ENCODE peak calls at places on chromosomes 7 and 10, in ten cellular contexts. One of them, this sample, is unnamed.

GRCh38 chr10:73857446-73857845 is 16.9 kb downstream of the CAMK2G start:
- DNase-seq in fibroblast of pulmonary artery: no peak
- DNase-seq in colonic mucosa: no peak
- DNase-seq in osteocyte: no peak
- DNase-seq in uterus: no peak
- DNase-seq in IMR-90: no peak
- DNase-seq in hepatocyte: no peak
- DNase-seq in right lobe of liver: no peak
- DNase-seq in mesothelial cell of epicardium: no peak
- DNase-seq in cardiac fibroblast: no peak
- DNase-seq in this sample: peak

GRCh38 chr7:128713794-128714193 is 25.4 kb upstream of the CALU start:
- DNase-seq in osteocyte: no peak
- DNase-seq in hepatocyte: no peak
- DNase-seq in right lobe of liver: no peak
- DNase-seq in uterus: no peak
- DNase-seq in mesothelial cell of epicardium: no peak
- DNase-seq in IMR-90: peak
- DNase-seq in colonic mucosa: no peak
- DNase-seq in cardiac fibroblast: no peak
- DNase-seq in fibroblast of pulmonary artery: no peak
- DNase-seq in this sample: no peak

GRCh38 chr10:5293691-5294550 is 70.8 kb upstream of the UCN3 start:
- DNase-seq in uterus: no peak
- DNase-seq in IMR-90: peak
- DNase-seq in right lobe of liver: peak
- DNase-seq in hepatocyte: peak
- DNase-seq in osteocyte: no peak
- DNase-seq in colonic mucosa: peak
- DNase-seq in mesothelial cell of epicardium: peak
- DNase-seq in cardiac fibroblast: peak
- DNase-seq in fibroblast of pulmonary artery: peak
- DNase-seq in this sample: peak

GRCh38 chr7:83155407-83155806 is 7.3 kb downstream of the PCLO start:
- DNase-seq in IMR-90: no peak
- DNase-seq in osteocyte: no peak
- DNase-seq in fibroblast of pulmonary artery: no peak
- DNase-seq in hepatocyte: no peak
- DNase-seq in mesothelial cell of epicardium: no peak
- DNase-seq in uterus: no peak
- DNase-seq in colonic mucosa: no peak
- DNase-seq in cardiac fibroblast: no peak
- DNase-seq in right lobe of liver: no peak
- DNase-seq in this sample: no peak

GRCh38 chr10:12549297-12549696 is 199.9 kb downstream of the CAMK1D start:
- DNase-seq in right lobe of liver: no peak
- DNase-seq in uterus: no peak
- DNase-seq in mesothelial cell of epicardium: no peak
- DNase-seq in colonic mucosa: no peak
- DNase-seq in cardiac fibroblast: no peak
- DNase-seq in osteocyte: no peak
- DNase-seq in fibroblast of pulmonary artery: no peak
- DNase-seq in hepatocyte: no peak
- DNase-seq in IMR-90: no peak
- DNase-seq in this sample: peak

GRCh38 chr10:43259248-43259980 is 7.5 kb downstream of the RASGEF1A start:
- DNase-seq in fibroblast of pulmonary artery: no peak
- DNase-seq in IMR-90: no peak
- DNase-seq in mesothelial cell of epicardium: no peak
- DNase-seq in osteocyte: peak
- DNase-seq in colonic mucosa: no peak
- DNase-seq in right lobe of liver: no peak
- DNase-seq in hepatocyte: no peak
- DNase-seq in cardiac fibroblast: no peak
- DNase-seq in uterus: no peak
- DNase-seq in this sample: no peak

GRCh38 chr7:4667776-4668509 is 14.2 kb upstream of the FOXK1 start:
- DNase-seq in hepatocyte: no peak
- DNase-seq in right lobe of liver: no peak
- DNase-seq in cardiac fibroblast: peak
- DNase-seq in mesothelial cell of epicardium: no peak
- DNase-seq in fibroblast of pulmonary artery: peak
- DNase-seq in uterus: no peak
- DNase-seq in colonic mucosa: no peak
- DNase-seq in IMR-90: peak
- DNase-seq in osteocyte: peak
- DNase-seq in this sample: no peak

GRCh38 chr10:52488606-52489485 is 174.8 kb downstream of the DKK1 start:
- DNase-seq in colonic mucosa: no peak
- DNase-seq in IMR-90: peak
- DNase-seq in right lobe of liver: no peak
- DNase-seq in uterus: no peak
- DNase-seq in hepatocyte: peak
- DNase-seq in osteocyte: no peak
- DNase-seq in fibroblast of pulmonary artery: peak
- DNase-seq in cardiac fibroblast: peak
- DNase-seq in mesothelial cell of epicardium: no peak
- DNase-seq in this sample: peak

DNA sequence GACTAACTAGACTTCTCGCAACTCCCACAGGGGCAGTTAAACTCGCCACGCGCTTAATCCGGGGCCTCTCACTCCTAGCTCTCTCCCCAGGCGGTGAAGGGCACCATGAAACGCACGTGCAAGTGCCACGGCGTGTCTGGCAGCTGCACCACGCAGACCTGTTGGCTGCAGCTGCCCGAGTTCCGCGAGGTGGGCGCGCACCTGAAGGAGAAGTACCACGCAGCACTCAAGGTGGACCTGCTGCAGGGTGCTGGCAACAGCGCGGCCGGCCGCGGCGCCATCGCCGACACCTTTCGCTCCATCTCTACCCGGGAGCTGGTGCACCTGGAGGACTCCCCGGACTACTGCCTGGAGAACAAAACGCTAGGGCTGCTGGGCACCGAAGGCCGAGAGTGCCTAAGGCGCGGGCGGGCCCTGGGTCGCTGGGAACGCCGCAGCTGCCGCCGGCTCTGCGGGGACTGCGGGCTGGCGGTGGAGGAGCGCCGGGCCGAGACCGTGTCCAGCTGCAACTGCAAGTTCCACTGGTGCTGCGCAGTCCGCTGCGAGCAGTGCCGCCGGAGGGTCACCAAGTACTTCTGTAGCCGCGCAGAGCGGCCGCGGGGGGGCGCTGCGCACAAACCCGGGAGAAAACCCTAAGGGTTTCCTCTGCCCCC is 19.5 kb downstream of the WNT8B start:
- DNase-seq in fibroblast of pulmonary artery: peak
- DNase-seq in cardiac fibroblast: peak
- DNase-seq in osteocyte: peak
- DNase-seq in mesothelial cell of epicardium: peak
- DNase-seq in colonic mucosa: peak
- DNase-seq in uterus: peak
- DNase-seq in hepatocyte: peak
- DNase-seq in right lobe of liver: peak
- DNase-seq in IMR-90: peak
- DNase-seq in this sample: peak
- TF ChIP-seq CTCF in fibroblast of pulmonary artery: peak
- TF ChIP-seq CTCF in cardiac fibroblast: peak
- TF ChIP-seq CTCF in osteocyte: peak
- TF ChIP-seq CTCF in mesothelial cell of epicardium: peak
- TF ChIP-seq CTCF in colonic mucosa: peak
- TF ChIP-seq CTCF in uterus: peak
- TF ChIP-seq CTCF in hepatocyte: peak
- TF ChIP-seq CTCF in right lobe of liver: peak
- TF ChIP-seq CTCF in IMR-90: peak
- TF ChIP-seq CTCF in this sample: peak

GRCh38 chr10:93818086-93818485 is 60.4 kb downstream of the LGI1 start:
- DNase-seq in IMR-90: no peak
- DNase-seq in right lobe of liver: peak
- DNase-seq in colonic mucosa: no peak
- DNase-seq in osteocyte: no peak
- DNase-seq in fibroblast of pulmonary artery: no peak
- DNase-seq in mesothelial cell of epicardium: no peak
- DNase-seq in cardiac fibroblast: no peak
- DNase-seq in uterus: no peak
- DNase-seq in hepatocyte: no peak
- DNase-seq in this sample: no peak

GRCh38 chr10:93813507-93814465 is 56.0 kb downstream of the LGI1 start:
- DNase-seq in osteocyte: no peak
- DNase-seq in cardiac fibroblast: peak
- DNase-seq in mesothelial cell of epicardium: no peak
- DNase-seq in IMR-90: peak
- DNase-seq in hepatocyte: peak
- DNase-seq in fibroblast of pulmonary artery: peak
- DNase-seq in uterus: no peak
- DNase-seq in colonic mucosa: peak
- DNase-seq in right lobe of liver: peak
- DNase-seq in this sample: peak

GRCh38 chr10:93819520-93819919 is 61.8 kb downstream of the LGI1 start:
- DNase-seq in mesothelial cell of epicardium: no peak
- DNase-seq in right lobe of liver: no peak
- DNase-seq in hepatocyte: no peak
- DNase-seq in cardiac fibroblast: no peak
- DNase-seq in colonic mucosa: no peak
- DNase-seq in IMR-90: no peak
- DNase-seq in uterus: no peak
- DNase-seq in fibroblast of pulmonary artery: no peak
- DNase-seq in osteocyte: no peak
- DNase-seq in this sample: no peak

GRCh38 chr10:93815304-93816091 is 57.8 kb downstream of the LGI1 start:
- DNase-seq in cardiac fibroblast: no peak
- DNase-seq in osteocyte: no peak
- DNase-seq in colonic mucosa: no peak
- DNase-seq in hepatocyte: peak
- DNase-seq in IMR-90: no peak
- DNase-seq in mesothelial cell of epicardium: no peak
- DNase-seq in uterus: no peak
- DNase-seq in fibroblast of pulmonary artery: no peak
- DNase-seq in right lobe of liver: no peak
- DNase-seq in this sample: no peak

DNA sequence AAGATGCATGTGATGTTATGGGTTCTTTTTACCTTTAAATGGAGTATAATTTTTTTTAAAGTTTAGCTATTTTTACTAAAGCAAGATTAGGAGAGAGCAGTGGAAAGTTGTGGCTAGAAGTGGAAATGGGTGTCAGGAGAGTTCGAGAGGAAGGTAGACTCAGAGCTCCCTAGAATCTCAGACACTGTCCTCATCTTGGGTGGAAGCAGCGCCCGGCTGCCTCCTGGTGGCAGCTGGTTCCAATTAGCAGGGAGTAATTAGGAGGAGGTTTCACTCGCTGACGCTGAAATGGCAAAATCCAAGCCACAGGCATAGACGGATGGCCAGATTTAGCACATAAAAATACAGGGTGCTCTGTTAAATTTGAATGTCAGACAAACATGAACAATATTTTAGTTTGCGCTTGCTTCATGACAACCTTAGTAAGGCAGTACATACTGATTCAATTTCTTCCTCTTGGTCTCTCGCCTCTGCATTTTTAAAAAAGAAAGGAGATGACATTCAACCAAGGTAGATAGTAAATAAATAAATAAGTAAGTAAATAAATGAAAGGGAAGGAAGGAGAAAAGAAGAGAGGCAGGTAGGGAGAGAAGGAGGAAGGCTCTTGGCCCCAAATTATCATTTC is 58.5 kb downstream of the LGI1 start:
- DNase-seq in IMR-90: peak
- DNase-seq in right lobe of liver: peak
- DNase-seq in uterus: peak
- DNase-seq in cardiac fibroblast: peak
- DNase-seq in osteocyte: no peak
- DNase-seq in mesothelial cell of epicardium: peak
- DNase-seq in colonic mucosa: peak
- DNase-seq in fibroblast of pulmonary artery: peak
- DNase-seq in hepatocyte: peak
- DNase-seq in this sample: peak
- TF ChIP-seq CTCF in IMR-90: peak
- TF ChIP-seq CTCF in right lobe of liver: peak
- TF ChIP-seq CTCF in uterus: peak
- TF ChIP-seq CTCF in cardiac fibroblast: peak
- TF ChIP-seq CTCF in osteocyte: peak
- TF ChIP-seq CTCF in mesothelial cell of epicardium: peak
- TF ChIP-seq CTCF in colonic mucosa: peak
- TF ChIP-seq CTCF in fibroblast of pulmonary artery: peak
- TF ChIP-seq CTCF in hepatocyte: peak
- TF ChIP-seq CTCF in this sample: peak

DNA sequence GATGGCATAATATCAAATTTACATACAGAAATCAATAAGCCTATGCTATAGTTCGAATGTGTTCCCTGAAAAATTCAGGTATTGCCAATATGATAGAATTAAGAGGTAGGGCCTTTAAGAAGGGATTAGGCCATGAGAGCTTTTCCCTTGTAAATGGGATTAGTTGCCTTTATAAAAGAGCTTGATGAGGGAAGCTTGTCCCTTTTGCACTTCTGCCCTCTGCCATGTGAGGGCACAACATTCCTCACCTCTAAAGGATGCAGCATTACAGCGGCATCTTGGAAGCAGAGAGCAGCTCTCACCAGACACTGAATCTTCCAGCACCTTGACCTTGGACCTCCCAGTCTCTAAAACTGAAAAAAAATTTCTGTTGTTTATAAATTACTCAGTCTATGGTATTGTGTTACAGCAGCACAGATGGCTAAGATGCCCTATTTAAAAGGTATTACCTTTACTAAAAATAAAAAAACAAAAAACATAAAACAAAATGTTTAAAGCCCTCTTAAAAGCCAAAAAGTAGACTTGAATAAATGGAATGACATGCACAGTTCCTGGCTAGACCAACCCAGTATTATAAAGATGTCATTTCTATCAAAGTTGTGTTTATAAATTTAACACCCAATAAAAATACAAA is 909.6 kb downstream of the REEP3 start:
- DNase-seq in hepatocyte: peak
- DNase-seq in right lobe of liver: no peak
- DNase-seq in cardiac fibroblast: peak
- DNase-seq in IMR-90: no peak
- DNase-seq in fibroblast of pulmonary artery: peak
- DNase-seq in mesothelial cell of epicardium: no peak
- DNase-seq in colonic mucosa: peak
- DNase-seq in uterus: no peak
- DNase-seq in osteocyte: no peak
- DNase-seq in this sample: no peak
- TF ChIP-seq CTCF in hepatocyte: peak
- TF ChIP-seq CTCF in right lobe of liver: peak
- TF ChIP-seq CTCF in cardiac fibroblast: peak
- TF ChIP-seq CTCF in IMR-90: no peak
- TF ChIP-seq CTCF in fibroblast of pulmonary artery: peak
- TF ChIP-seq CTCF in mesothelial cell of epicardium: no peak
- TF ChIP-seq CTCF in colonic mucosa: no peak
- TF ChIP-seq CTCF in uterus: no peak
- TF ChIP-seq CTCF in osteocyte: peak
- TF ChIP-seq CTCF in this sample: no peak

DNA sequence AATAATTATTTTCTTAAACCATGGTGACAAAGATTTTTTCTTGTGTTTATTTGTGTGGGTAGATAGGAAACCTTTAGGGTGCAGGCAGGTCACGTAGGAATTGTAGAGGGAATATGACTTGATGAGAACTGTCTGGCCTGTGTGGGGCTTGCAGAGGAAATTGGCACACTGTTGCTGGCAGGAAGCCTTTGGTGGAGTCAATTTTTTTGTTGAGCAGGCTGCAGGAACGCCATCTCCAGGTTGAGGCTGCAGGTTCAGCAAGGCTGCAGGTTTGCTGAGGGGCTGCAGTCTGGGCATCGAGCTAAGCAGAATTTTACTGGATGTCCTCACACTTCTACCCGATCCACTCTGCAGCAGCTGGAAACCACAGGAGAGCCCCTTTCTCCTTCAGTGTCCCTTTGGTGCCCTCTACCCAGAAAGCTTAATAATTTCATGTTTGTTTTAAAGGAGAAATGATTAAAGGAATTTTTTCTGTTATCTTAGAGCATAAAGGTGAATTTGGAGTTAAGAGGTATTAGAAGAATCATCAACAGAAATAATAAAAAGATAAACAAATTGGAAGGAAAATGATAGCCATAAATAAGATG is 37.0 kb downstream of the TBC1D12 start:
- DNase-seq in fibroblast of pulmonary artery: peak
- DNase-seq in osteocyte: no peak
- DNase-seq in colonic mucosa: peak
- DNase-seq in right lobe of liver: no peak
- DNase-seq in hepatocyte: no peak
- DNase-seq in cardiac fibroblast: peak
- DNase-seq in IMR-90: peak
- DNase-seq in uterus: no peak
- DNase-seq in mesothelial cell of epicardium: no peak
- DNase-seq in this sample: no peak
- TF ChIP-seq CTCF in fibroblast of pulmonary artery: no peak
- TF ChIP-seq CTCF in osteocyte: peak
- TF ChIP-seq CTCF in colonic mucosa: no peak
- TF ChIP-seq CTCF in right lobe of liver: no peak
- TF ChIP-seq CTCF in hepatocyte: no peak
- TF ChIP-seq CTCF in cardiac fibroblast: peak
- TF ChIP-seq CTCF in IMR-90: no peak
- TF ChIP-seq CTCF in uterus: no peak
- TF ChIP-seq CTCF in mesothelial cell of epicardium: no peak
- TF ChIP-seq CTCF in this sample: no peak